ENCODE peak calls at places on chromosomes 6 and 20, in ten cellular contexts. E is AG04450, K is endothelial cell, A is fibroblast of lung, Q is A549, D is ascending aorta, J is AG09309, N is upper lobe of right lung, G is AG09319, M is astrocyte of the spinal cord. T is an unnamed sample.

GRCh38 chr20:63032026-63032800 is 25.4 kb upstream of the BHLHE23 start:
- DNase-seq in E (no peak), K (no peak), A (no peak), Q (no peak), D (no peak), J (no peak), N (peak; percentile 53), G (no peak), M (no peak), T (no peak)

GRCh38 chr6:152671146-152671545 is 26.6 kb upstream of the MYCT1 start:
- DNase-seq in E (no peak), K (no peak), A (peak; percentile 17), Q (no peak), D (no peak), J (no peak), N (no peak), G (no peak), M (no peak), T (no peak)

GRCh38 chr6:149862901-149863595 is 1.1 kb downstream of the LRP11 start:
- DNase-seq in E (no peak), K (peak; percentile 62), A (peak; percentile 69), Q (no peak), D (no peak), J (no peak), N (peak; percentile 89), G (peak; percentile 61), M (peak; percentile 76), T (peak; percentile 74)

GRCh38 chr6:40138273-40138720 is 204.0 kb upstream of the MOCS1 start:
- DNase-seq in E (no peak), K (no peak), A (no peak), Q (no peak), D (no peak), J (no peak), N (no peak), G (no peak), M (no peak), T (no peak)

GRCh38 chr6:161257778-161258457 is 15.9 kb downstream of the AGPAT4 start:
- DNase-seq in E (peak; percentile 92), K (no peak), A (peak; percentile 99), Q (peak; percentile 31), D (no peak), J (peak; percentile 91), N (no peak), G (peak; percentile 94), M (peak; percentile 97), T (no peak)

GRCh38 chr6:155011997-155012396 is 16.9 kb downstream of the TIAM2 start:
- DNase-seq in E (no peak), K (no peak), A (no peak), Q (no peak), D (no peak), J (no peak), N (no peak), G (no peak), M (no peak), T (no peak)

GRCh38 chr6:109204511-109204910 is 109.2 kb downstream of the CEP57L1 start:
- DNase-seq in E (no peak), K (no peak), A (no peak), Q (no peak), D (no peak), J (no peak), N (no peak), G (no peak), M (no peak), T (no peak)

GRCh38 chr6:30171677-30172471 is 8.5 kb downstream of the TRIM15 start:
- DNase-seq in E (no peak), K (peak; percentile 41), A (peak; percentile 12), Q (no peak), D (no peak), J (no peak), N (peak; percentile 81), G (no peak), M (peak; percentile 23), T (peak; percentile 71)

GRCh38 chr6:138287144-138287955 is 69.1 kb upstream of the PBOV1 start:
- DNase-seq in E (no peak), K (peak; percentile 50), A (peak; percentile 25), Q (no peak), D (no peak), J (no peak), N (no peak), G (no peak), M (peak; percentile 7), T (no peak)

GRCh38 chr6:105326216-105326615 is 76.7 kb downstream of the PREP start:
- DNase-seq in E (no peak), K (no peak), A (peak; percentile 90), Q (no peak), D (no peak), J (no peak), N (no peak), G (no peak), M (peak; percentile 75), T (no peak)

GRCh38 chr6:161383951-161384350 is 110.1 kb upstream of the AGPAT4 start:
- DNase-seq in E (no peak), K (no peak), A (no peak), Q (no peak), D (no peak), J (no peak), N (no peak), G (no peak), M (no peak), T (no peak)

GRCh38 chr6:8743146-8743745 is 307.9 kb upstream of the SLC35B3 start:
- DNase-seq in E (no peak), K (no peak), A (no peak), Q (peak; percentile 1), D (no peak), J (no peak), N (no peak), G (no peak), M (no peak), T (no peak)

GRCh38 chr20:59939879-59940128 is 301 bp downstream of the PPP1R3D start:
- DNase-seq in E (no peak), K (no peak), A (no peak), Q (no peak), D (no peak), J (no peak), N (peak; percentile 81), G (no peak), M (no peak), T (peak; percentile 44)

GRCh38 chr20:59940956-59941294 is 736 bp downstream of the FAM217B start:
- DNase-seq in E (no peak), K (no peak), A (no peak), Q (no peak), D (no peak), J (no peak), N (no peak), G (no peak), M (no peak), T (no peak)

GRCh38 chr20:59938696-59939051 is 1.4 kb downstream of the PPP1R3D start:
- DNase-seq in E (no peak), K (no peak), A (no peak), Q (no peak), D (no peak), J (no peak), N (no peak), G (no peak), M (no peak), T (no peak)

GRCh38 chr20:59939052-59939878 is 840 bp downstream of the PPP1R3D start:
- DNase-seq in E (no peak), K (peak; percentile 39), A (peak; percentile 20), Q (no peak), D (no peak), J (no peak), N (peak; percentile 72), G (no peak), M (no peak), T (peak; percentile 42)

GRCh38 chr20:59940129-59940955 is at the start of the genes FAM217B and PPP1R3D:
- DNase-seq in E (peak; percentile 91), K (peak; percentile 95), A (peak; percentile 99), Q (peak; percentile 95), D (peak; percentile 95), J (peak; percentile 88), N (peak; percentile 99), G (peak; percentile 93), M (peak; percentile 99), T (peak; percentile 93)
- TF ChIP-seq CTCF in E (peak; percentile 12), K (peak; percentile 27), A (no peak), Q (no peak), D (no peak), J (no peak), N (peak; percentile 24), G (no peak), M (peak; percentile 18), T (no peak)

DNA sequence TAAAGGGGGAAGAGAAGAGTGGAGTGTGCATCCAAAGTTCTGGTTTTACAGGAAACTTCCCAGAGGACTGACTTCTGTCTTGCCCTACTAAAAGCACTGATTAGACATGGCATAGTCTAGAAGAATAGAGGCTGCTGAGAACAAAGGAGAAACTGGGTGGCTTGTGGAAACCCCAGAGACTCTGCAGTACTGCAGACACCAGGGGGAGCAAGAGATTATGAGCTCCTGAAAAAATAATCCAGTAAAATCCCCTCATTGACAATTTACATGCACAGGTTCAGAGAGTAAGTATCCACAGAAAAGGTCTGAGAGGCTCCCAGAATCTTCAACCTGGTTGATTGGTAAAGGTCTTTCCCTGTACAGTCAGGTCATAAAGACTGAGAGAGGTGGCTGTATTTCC is 48.7 kb upstream of the CLVS2 start:
- DNase-seq in E (no peak), K (peak; percentile 57), A (no peak), Q (peak; percentile 0), D (no peak), J (no peak), N (no peak), G (no peak), M (peak; percentile 26), T (no peak)
- TF ChIP-seq CTCF in E (no peak), K (peak; percentile 61), A (no peak), Q (no peak), D (no peak), J (no peak), N (no peak), G (no peak), M (peak; percentile 69), T (peak; percentile 58)

GRCh38 chr6:88161921-88162320 is 4.2 kb downstream of the CNR1 start:
- DNase-seq in E (no peak), K (no peak), A (no peak), Q (no peak), D (no peak), J (no peak), N (no peak), G (no peak), M (no peak), T (no peak)

DNA sequence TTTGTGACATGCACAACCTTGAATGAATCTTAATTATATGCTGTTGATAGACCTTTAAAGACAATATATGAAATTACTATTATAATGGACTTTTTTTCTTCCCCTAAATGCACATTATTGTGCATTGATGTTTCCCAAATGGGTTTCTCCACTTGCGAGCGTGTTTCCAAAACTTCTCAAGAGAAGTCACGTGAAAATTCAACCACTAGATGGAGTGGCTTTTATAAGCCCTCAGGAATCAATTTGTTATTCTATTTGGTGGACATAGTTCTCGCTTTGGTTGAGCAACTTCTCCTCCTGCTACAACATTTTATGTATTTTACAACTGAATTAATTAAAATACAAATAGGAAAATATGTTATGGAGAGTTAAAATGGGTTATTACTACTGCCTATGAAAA is 9.0 kb downstream of the CNR1 start:
- DNase-seq in E (no peak), K (no peak), A (no peak), Q (no peak), D (no peak), J (no peak), N (no peak), G (no peak), M (no peak), T (no peak)
- TF ChIP-seq CTCF in E (no peak), K (no peak), A (no peak), Q (no peak), D (no peak), J (no peak), N (no peak), G (no peak), M (peak; percentile 8), T (no peak)

GRCh38 chr6:88725111-88725711 is 238.2 kb downstream of the RNGTT start:
- DNase-seq in E (peak; percentile 43), K (peak; percentile 62), A (peak; percentile 90), Q (no peak), D (no peak), J (peak; percentile 61), N (no peak), G (no peak), M (peak; percentile 90), T (peak; percentile 81)

GRCh38 chr6:88722691-88723090 is 240.7 kb downstream of the RNGTT start:
- DNase-seq in E (peak; percentile 15), K (no peak), A (peak; percentile 48), Q (no peak), D (no peak), J (no peak), N (no peak), G (no peak), M (peak; percentile 19), T (no peak)
- TF ChIP-seq CTCF in E (no peak), K (no peak), A (no peak), Q (no peak), D (no peak), J (no peak), N (no peak), G (no peak), M (no peak), T (no peak)